ENCODE peak calls at places on chromosomes 16 and 17, in five cellular contexts. One of them, this sample, is unnamed.

GRCh38 chr17:83190601-83191387 is 111.4 kb downstream of the METRNL start:
- DNase-seq in iPS-NIHi11: no peak
- DNase-seq in Ammon's horn: no peak
- DNase-seq in esophagus squamous epithelium: no peak
- DNase-seq in natural killer cell: peak
- DNase-seq in this sample: no peak

GRCh38 chr17:34178047-34178446 is 77.0 kb upstream of the CCL2 start:
- DNase-seq in iPS-NIHi11: peak
- DNase-seq in Ammon's horn: no peak
- DNase-seq in esophagus squamous epithelium: no peak
- DNase-seq in natural killer cell: no peak
- DNase-seq in this sample: peak

GRCh38 chr16:56401482-56401881 is 23.9 kb downstream of the AMFR start:
- DNase-seq in iPS-NIHi11: peak
- DNase-seq in Ammon's horn: no peak
- DNase-seq in esophagus squamous epithelium: no peak
- DNase-seq in natural killer cell: no peak
- DNase-seq in this sample: peak

GRCh38 chr16:81604960-81605383 is 160.4 kb downstream of the CMIP start:
- DNase-seq in iPS-NIHi11: no peak
- DNase-seq in Ammon's horn: no peak
- DNase-seq in esophagus squamous epithelium: no peak
- DNase-seq in natural killer cell: no peak
- DNase-seq in this sample: no peak

GRCh38 chr17:27585792-27586191 is 45.2 kb upstream of the LGALS9 start:
- DNase-seq in iPS-NIHi11: no peak
- DNase-seq in Ammon's horn: no peak
- DNase-seq in esophagus squamous epithelium: no peak
- DNase-seq in natural killer cell: no peak
- DNase-seq in this sample: no peak

GRCh38 chr16:83200005-83200779 is 573.4 kb downstream of the CDH13 start:
- DNase-seq in iPS-NIHi11: no peak
- DNase-seq in Ammon's horn: peak
- DNase-seq in esophagus squamous epithelium: no peak
- DNase-seq in natural killer cell: no peak
- DNase-seq in this sample: peak

GRCh38 chr17:7217113-7217987 is 2.3 kb downstream of the DLG4 start:
- DNase-seq in iPS-NIHi11: peak
- DNase-seq in Ammon's horn: peak
- DNase-seq in esophagus squamous epithelium: no peak
- DNase-seq in natural killer cell: no peak
- DNase-seq in this sample: no peak

GRCh38 chr17:50133028-50133768 is 3.2 kb upstream of the SAMD14 start:
- DNase-seq in iPS-NIHi11: no peak
- DNase-seq in Ammon's horn: no peak
- DNase-seq in esophagus squamous epithelium: no peak
- DNase-seq in natural killer cell: no peak
- DNase-seq in this sample: no peak

GRCh38 chr16:54273566-54273965 is 13.0 kb downstream of the IRX3 start:
- DNase-seq in iPS-NIHi11: no peak
- DNase-seq in Ammon's horn: no peak
- DNase-seq in esophagus squamous epithelium: no peak
- DNase-seq in natural killer cell: no peak
- DNase-seq in this sample: no peak

GRCh38 chr17:37742762-37743611 is 1.9 kb downstream of the HNF1B start:
- DNase-seq in iPS-NIHi11: peak
- DNase-seq in Ammon's horn: no peak
- DNase-seq in esophagus squamous epithelium: no peak
- DNase-seq in natural killer cell: no peak
- DNase-seq in this sample: peak

GRCh38 chr17:19386276-19386863 is 620 bp downstream of the MFAP4 start:
- DNase-seq in iPS-NIHi11: no peak
- DNase-seq in Ammon's horn: no peak
- DNase-seq in esophagus squamous epithelium: no peak
- DNase-seq in natural killer cell: no peak
- DNase-seq in this sample: no peak

GRCh38 chr17:78458739-78459335 is 80.4 kb downstream of the PGS1 start:
- DNase-seq in iPS-NIHi11: no peak
- DNase-seq in Ammon's horn: peak
- DNase-seq in esophagus squamous epithelium: no peak
- DNase-seq in natural killer cell: no peak
- DNase-seq in this sample: no peak

GRCh38 chr17:18377437-18378204 is at the start of gene EVPLL:
- DNase-seq in iPS-NIHi11: no peak
- DNase-seq in Ammon's horn: no peak
- DNase-seq in esophagus squamous epithelium: no peak
- DNase-seq in natural killer cell: no peak
- DNase-seq in this sample: no peak

GRCh38 chr17:35972535-35972934 is 8.8 kb downstream of the CCL16 start:
- DNase-seq in iPS-NIHi11: no peak
- DNase-seq in Ammon's horn: no peak
- DNase-seq in esophagus squamous epithelium: no peak
- DNase-seq in natural killer cell: no peak
- DNase-seq in this sample: no peak

GRCh38 chr16:72637306-72637705 is 410.6 kb downstream of the ZFHX3 start:
- DNase-seq in iPS-NIHi11: no peak
- DNase-seq in Ammon's horn: no peak
- DNase-seq in esophagus squamous epithelium: no peak
- DNase-seq in natural killer cell: no peak
- DNase-seq in this sample: no peak

GRCh38 chr16:75260856-75261589 is 9.6 kb upstream of the BCAR1 start:
- DNase-seq in iPS-NIHi11: no peak
- DNase-seq in Ammon's horn: no peak
- DNase-seq in esophagus squamous epithelium: no peak
- DNase-seq in natural killer cell: no peak
- DNase-seq in this sample: no peak

GRCh38 chr17:80872011-80872929 is 119.4 kb upstream of the CHMP6 start:
- DNase-seq in iPS-NIHi11: no peak
- DNase-seq in Ammon's horn: no peak
- DNase-seq in esophagus squamous epithelium: no peak
- DNase-seq in natural killer cell: no peak
- DNase-seq in this sample: peak

GRCh38 chr17:75822119-75822799 is 21.9 kb downstream of the UNC13D start:
- DNase-seq in iPS-NIHi11: peak
- DNase-seq in Ammon's horn: no peak
- DNase-seq in esophagus squamous epithelium: no peak
- DNase-seq in natural killer cell: no peak
- DNase-seq in this sample: no peak

GRCh38 chr17:58153046-58153445 is 4.9 kb downstream of the OR4D1 start:
- DNase-seq in iPS-NIHi11: no peak
- DNase-seq in Ammon's horn: no peak
- DNase-seq in esophagus squamous epithelium: no peak
- DNase-seq in natural killer cell: no peak
- DNase-seq in this sample: no peak

GRCh38 chr17:72381597-72382397 is 261.0 kb downstream of the SOX9 start:
- DNase-seq in iPS-NIHi11: peak
- DNase-seq in Ammon's horn: no peak
- DNase-seq in esophagus squamous epithelium: no peak
- DNase-seq in natural killer cell: no peak
- DNase-seq in this sample: peak

GRCh38 chr16:424033-424622 is 1.3 kb upstream of the RAB11FIP3 start:
- DNase-seq in iPS-NIHi11: no peak
- DNase-seq in Ammon's horn: peak
- DNase-seq in esophagus squamous epithelium: no peak
- DNase-seq in natural killer cell: no peak
- DNase-seq in this sample: no peak

GRCh38 chr16:84989791-84990620 is 21.3 kb downstream of the ZDHHC7 start:
- DNase-seq in iPS-NIHi11: no peak
- DNase-seq in Ammon's horn: no peak
- DNase-seq in esophagus squamous epithelium: no peak
- DNase-seq in natural killer cell: no peak
- DNase-seq in this sample: no peak

GRCh38 chr17:8563981-8564602 is 66.4 kb downstream of the MYH10 start:
- DNase-seq in iPS-NIHi11: no peak
- DNase-seq in Ammon's horn: no peak
- DNase-seq in esophagus squamous epithelium: no peak
- DNase-seq in natural killer cell: no peak
- DNase-seq in this sample: no peak

GRCh38 chr16:4017807-4018206 is 98.4 kb downstream of the ADCY9 start:
- DNase-seq in iPS-NIHi11: no peak
- DNase-seq in Ammon's horn: no peak
- DNase-seq in esophagus squamous epithelium: no peak
- DNase-seq in natural killer cell: no peak
- DNase-seq in this sample: no peak

GRCh38 chr17:76383645-76384221 is 676 bp upstream of the SPHK1 start:
- DNase-seq in iPS-NIHi11: peak
- DNase-seq in Ammon's horn: no peak
- DNase-seq in esophagus squamous epithelium: no peak
- DNase-seq in natural killer cell: peak
- DNase-seq in this sample: peak

GRCh38 chr17:75090871-75091854 is 3.4 kb downstream of the SLC16A5 start:
- DNase-seq in iPS-NIHi11: no peak
- DNase-seq in Ammon's horn: no peak
- DNase-seq in esophagus squamous epithelium: no peak
- DNase-seq in natural killer cell: no peak
- DNase-seq in this sample: no peak

GRCh38 chr17:337453-337852 is 15.2 kb downstream of the RPH3AL start:
- DNase-seq in iPS-NIHi11: no peak
- DNase-seq in Ammon's horn: no peak
- DNase-seq in esophagus squamous epithelium: no peak
- DNase-seq in natural killer cell: no peak
- DNase-seq in this sample: no peak